ENCODE peak calls at places on chromosomes 7 and 10, in six cellular contexts. One of them, this sample, is unnamed.
A peak's percentile ranks its signal among the peaks of the same experiment; 100 is the strongest.

GRCh38 chr10:47330366-47330765 is 8.1 kb downstream of the GDF2 start:
- DNase-seq in CD8-positive, alpha-beta T cell: no peak
- DNase-seq in stomach: peak; percentile 7
- DNase-seq in PC-3: no peak
- DNase-seq in psoas muscle: no peak
- DNase-seq in lung: no peak
- DNase-seq in this sample: no peak

GRCh38 chr10:73625004-73625883 is 16.0 kb downstream of the MYOZ1 start:
- DNase-seq in lung: no peak
- DNase-seq in stomach: no peak
- DNase-seq in psoas muscle: no peak
- DNase-seq in CD8-positive, alpha-beta T cell: no peak
- DNase-seq in PC-3: peak; percentile 92
- DNase-seq in this sample: peak; percentile 34

GRCh38 chr10:88234332-88234731 is 348.8 kb downstream of the RNLS start:
- DNase-seq in lung: no peak
- DNase-seq in psoas muscle: no peak
- DNase-seq in PC-3: no peak
- DNase-seq in CD8-positive, alpha-beta T cell: no peak
- DNase-seq in stomach: peak; percentile 33
- DNase-seq in this sample: no peak

GRCh38 chr10:82256275-82256674 is 381.3 kb downstream of the NRG3 start:
- DNase-seq in PC-3: no peak
- DNase-seq in stomach: no peak
- DNase-seq in lung: no peak
- DNase-seq in CD8-positive, alpha-beta T cell: no peak
- DNase-seq in psoas muscle: no peak
- DNase-seq in this sample: no peak

GRCh38 chr7:72336887-72337821 is 75.0 kb downstream of the CALN1 start:
- DNase-seq in CD8-positive, alpha-beta T cell: no peak
- DNase-seq in lung: no peak
- DNase-seq in stomach: no peak
- DNase-seq in psoas muscle: no peak
- DNase-seq in PC-3: no peak
- DNase-seq in this sample: no peak

GRCh38 chr10:132693676-132694075 is 92.3 kb downstream of the NKX6-2 start:
- DNase-seq in psoas muscle: no peak
- DNase-seq in lung: no peak
- DNase-seq in CD8-positive, alpha-beta T cell: no peak
- DNase-seq in stomach: no peak
- DNase-seq in PC-3: no peak
- DNase-seq in this sample: no peak

GRCh38 chr7:69130421-69130820 is 467.9 kb upstream of the AUTS2 start:
- DNase-seq in CD8-positive, alpha-beta T cell: no peak
- DNase-seq in psoas muscle: no peak
- DNase-seq in stomach: no peak
- DNase-seq in PC-3: no peak
- DNase-seq in lung: no peak
- DNase-seq in this sample: no peak

GRCh38 chr7:668139-668871 is 58.2 kb upstream of the DNAAF5 start:
- DNase-seq in stomach: no peak
- DNase-seq in PC-3: no peak
- DNase-seq in psoas muscle: no peak
- DNase-seq in lung: no peak
- DNase-seq in CD8-positive, alpha-beta T cell: no peak
- DNase-seq in this sample: peak; percentile 13

GRCh38 chr10:116385994-116386809 is 41.4 kb upstream of the PNLIPRP3 start:
- DNase-seq in stomach: no peak
- DNase-seq in psoas muscle: no peak
- DNase-seq in CD8-positive, alpha-beta T cell: no peak
- DNase-seq in lung: no peak
- DNase-seq in PC-3: peak; percentile 50
- DNase-seq in this sample: peak; percentile 13

GRCh38 chr7:133742709-133743538 is 384.2 kb upstream of the LRGUK start:
- DNase-seq in psoas muscle: no peak
- DNase-seq in lung: no peak
- DNase-seq in PC-3: peak; percentile 42
- DNase-seq in CD8-positive, alpha-beta T cell: no peak
- DNase-seq in stomach: no peak
- DNase-seq in this sample: no peak

GRCh38 chr7:114979388-114979787 is 57.5 kb downstream of the MDFIC start:
- DNase-seq in CD8-positive, alpha-beta T cell: no peak
- DNase-seq in psoas muscle: peak; percentile 25
- DNase-seq in PC-3: peak; percentile 83
- DNase-seq in lung: peak; percentile 44
- DNase-seq in stomach: peak; percentile 61
- DNase-seq in this sample: no peak

GRCh38 chr10:101958691-101959090 is 97.3 kb downstream of the ARMH3 start:
- DNase-seq in stomach: no peak
- DNase-seq in CD8-positive, alpha-beta T cell: no peak
- DNase-seq in psoas muscle: no peak
- DNase-seq in PC-3: no peak
- DNase-seq in lung: no peak
- DNase-seq in this sample: no peak

GRCh38 chr7:156327474-156327873 is 313.1 kb upstream of the RNF32 start:
- DNase-seq in lung: no peak
- DNase-seq in CD8-positive, alpha-beta T cell: no peak
- DNase-seq in stomach: no peak
- DNase-seq in psoas muscle: no peak
- DNase-seq in PC-3: no peak
- DNase-seq in this sample: no peak

GRCh38 chr10:103199498-103199897 is 6.4 kb upstream of the NT5C2 start:
- DNase-seq in lung: no peak
- DNase-seq in stomach: no peak
- DNase-seq in PC-3: no peak
- DNase-seq in psoas muscle: no peak
- DNase-seq in CD8-positive, alpha-beta T cell: no peak
- DNase-seq in this sample: no peak

GRCh38 chr10:10788761-10789160 is 228.9 kb upstream of the CELF2 start:
- DNase-seq in PC-3: no peak
- DNase-seq in lung: no peak
- DNase-seq in CD8-positive, alpha-beta T cell: no peak
- DNase-seq in stomach: no peak
- DNase-seq in psoas muscle: no peak
- DNase-seq in this sample: no peak

GRCh38 chr7:4730276-4730675 is 45.1 kb upstream of the AP5Z1 start:
- DNase-seq in PC-3: no peak
- DNase-seq in stomach: no peak
- DNase-seq in CD8-positive, alpha-beta T cell: no peak
- DNase-seq in lung: no peak
- DNase-seq in psoas muscle: no peak
- DNase-seq in this sample: no peak

GRCh38 chr7:142618655-142619351 is 130.5 kb upstream of the PRSS1 start:
- DNase-seq in stomach: no peak
- DNase-seq in lung: no peak
- DNase-seq in PC-3: no peak
- DNase-seq in CD8-positive, alpha-beta T cell: no peak
- DNase-seq in psoas muscle: no peak
- DNase-seq in this sample: no peak

GRCh38 chr7:41702635-41703371 is at the start of gene INHBA:
- DNase-seq in PC-3: peak; percentile 96
- DNase-seq in lung: no peak
- DNase-seq in stomach: no peak
- DNase-seq in CD8-positive, alpha-beta T cell: no peak
- DNase-seq in psoas muscle: no peak
- DNase-seq in this sample: no peak

GRCh38 chr7:41708621-41709358 is 5.9 kb upstream of the INHBA start:
- DNase-seq in stomach: no peak
- DNase-seq in psoas muscle: no peak
- DNase-seq in lung: no peak
- DNase-seq in CD8-positive, alpha-beta T cell: no peak
- DNase-seq in PC-3: no peak
- DNase-seq in this sample: no peak

GRCh38 chr7:41709621-41710020 is 6.7 kb upstream of the INHBA start:
- DNase-seq in psoas muscle: no peak
- DNase-seq in lung: no peak
- DNase-seq in CD8-positive, alpha-beta T cell: no peak
- DNase-seq in stomach: no peak
- DNase-seq in PC-3: peak; percentile 77
- DNase-seq in this sample: no peak

GRCh38 chr7:41705109-41705871 is 2.4 kb upstream of the INHBA start:
- DNase-seq in lung: peak; percentile 91
- DNase-seq in CD8-positive, alpha-beta T cell: peak; percentile 24
- DNase-seq in PC-3: peak; percentile 94
- DNase-seq in stomach: peak; percentile 90
- DNase-seq in psoas muscle: peak; percentile 76
- DNase-seq in this sample: peak; percentile 23

DNA sequence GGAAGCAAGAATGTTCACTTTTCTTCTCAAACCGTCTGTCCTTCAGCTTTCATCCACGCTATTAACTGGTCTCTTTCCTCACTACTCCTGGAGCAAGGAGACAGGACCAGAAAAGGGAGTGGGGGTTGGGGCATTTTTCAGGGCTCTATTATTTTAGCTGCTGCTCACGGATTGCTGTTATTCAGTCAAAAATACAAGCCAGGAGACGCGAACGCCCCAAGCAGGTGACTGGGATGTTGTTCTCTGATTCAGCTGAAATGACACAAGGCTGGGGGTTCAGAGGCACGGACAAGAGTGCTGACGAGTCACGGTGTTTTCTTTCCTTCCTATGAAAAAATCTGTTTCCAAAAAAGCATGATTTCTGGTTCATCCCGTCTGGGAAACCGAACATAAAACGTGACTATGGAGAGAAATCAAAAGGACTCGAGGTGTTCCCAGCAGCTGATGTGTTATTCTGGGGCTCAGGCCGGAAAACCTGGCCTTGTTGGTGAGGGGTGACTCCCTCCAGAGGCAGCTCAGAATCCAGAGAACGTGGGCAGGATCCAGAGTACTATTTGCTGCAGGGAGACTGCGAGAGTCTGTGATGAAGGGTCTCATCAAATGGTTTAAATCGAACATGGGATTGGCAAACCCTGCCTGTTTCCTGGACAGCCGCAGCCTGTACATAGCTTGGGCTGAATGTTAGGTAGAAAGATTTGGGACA is 3.5 kb upstream of the INHBA start:
- DNase-seq in CD8-positive, alpha-beta T cell: no peak
- DNase-seq in psoas muscle: no peak
- DNase-seq in PC-3: peak; percentile 46
- DNase-seq in stomach: no peak
- DNase-seq in lung: no peak
- DNase-seq in this sample: no peak
- H3K4me1 ChIP-seq in CD8-positive, alpha-beta T cell: peaks cover 12% of the 10 kb centered on the region
- H3K4me1 ChIP-seq in psoas muscle: peaks cover 8% of the 10 kb centered on the region
- H3K4me1 ChIP-seq in PC-3: peaks cover 71% of the 10 kb centered on the region
- H3K4me1 ChIP-seq in stomach: peaks cover 9% of the 10 kb centered on the region
- H3K4me1 ChIP-seq in lung: no peaks in the 10 kb centered on the region
- H3K4me1 ChIP-seq in this sample: no peaks in the 10 kb centered on the region

GRCh38 chr7:105001652-105002184 is 12.3 kb upstream of the KMT2E start:
- DNase-seq in psoas muscle: no peak
- DNase-seq in PC-3: no peak
- DNase-seq in lung: no peak
- DNase-seq in stomach: no peak
- DNase-seq in CD8-positive, alpha-beta T cell: no peak
- DNase-seq in this sample: no peak

GRCh38 chr7:105000927-105001336 is 13.1 kb upstream of the KMT2E start:
- DNase-seq in lung: no peak
- DNase-seq in psoas muscle: no peak
- DNase-seq in PC-3: no peak
- DNase-seq in stomach: no peak
- DNase-seq in CD8-positive, alpha-beta T cell: no peak
- DNase-seq in this sample: no peak

GRCh38 chr7:105006367-105007139 is 7.5 kb upstream of the KMT2E start:
- DNase-seq in stomach: peak; percentile 61
- DNase-seq in PC-3: peak; percentile 51
- DNase-seq in CD8-positive, alpha-beta T cell: no peak
- DNase-seq in psoas muscle: no peak
- DNase-seq in lung: no peak
- DNase-seq in this sample: no peak

GRCh38 chr7:105003275-105003674 is 10.7 kb upstream of the KMT2E start:
- DNase-seq in PC-3: peak; percentile 63
- DNase-seq in psoas muscle: no peak
- DNase-seq in lung: peak; percentile 64
- DNase-seq in stomach: no peak
- DNase-seq in CD8-positive, alpha-beta T cell: no peak
- DNase-seq in this sample: no peak

GRCh38 chr7:105003875-105004510 is 10.0 kb upstream of the KMT2E start:
- DNase-seq in CD8-positive, alpha-beta T cell: no peak
- DNase-seq in psoas muscle: no peak
- DNase-seq in PC-3: no peak
- DNase-seq in lung: no peak
- DNase-seq in stomach: no peak
- DNase-seq in this sample: no peak
- H3K4me1 ChIP-seq in CD8-positive, alpha-beta T cell: peaks cover 79% of the 10 kb centered on the region
- H3K4me1 ChIP-seq in psoas muscle: peaks cover 83% of the 10 kb centered on the region
- H3K4me1 ChIP-seq in PC-3: peaks cover 45% of the 10 kb centered on the region
- H3K4me1 ChIP-seq in lung: peaks cover 15% of the 10 kb centered on the region
- H3K4me1 ChIP-seq in stomach: peaks cover 93% of the 10 kb centered on the region
- H3K4me1 ChIP-seq in this sample: peaks cover 80% of the 10 kb centered on the region

DNA sequence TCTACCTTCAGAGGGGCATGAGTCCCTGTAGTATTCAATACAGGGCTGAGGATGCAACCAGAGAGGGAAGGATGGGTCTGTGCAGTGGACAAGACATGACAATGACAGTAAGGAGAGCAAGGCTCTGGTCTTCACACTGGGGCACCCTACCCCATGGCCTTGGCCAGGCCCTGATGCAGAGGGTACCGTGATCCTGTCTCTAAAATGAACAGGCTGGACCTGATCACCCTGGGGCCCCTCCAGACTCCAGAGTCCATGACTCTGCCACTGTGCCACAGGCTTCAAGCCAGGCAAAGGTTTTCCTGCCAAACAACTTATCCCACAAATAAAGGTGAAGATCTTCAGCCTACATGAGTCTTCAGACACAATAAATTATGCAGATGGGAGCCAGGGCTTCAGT is 4.9 kb downstream of the MAT1A start:
- DNase-seq in stomach: no peak
- DNase-seq in psoas muscle: no peak
- DNase-seq in CD8-positive, alpha-beta T cell: no peak
- DNase-seq in lung: peak; percentile 15
- DNase-seq in PC-3: no peak
- DNase-seq in this sample: no peak
- H3K4me1 ChIP-seq in stomach: no peaks in the 10 kb centered on the region
- H3K4me1 ChIP-seq in psoas muscle: no peaks in the 10 kb centered on the region
- H3K4me1 ChIP-seq in CD8-positive, alpha-beta T cell: no peaks in the 10 kb centered on the region
- H3K4me1 ChIP-seq in lung: no peaks in the 10 kb centered on the region
- H3K4me1 ChIP-seq in PC-3: no peaks in the 10 kb centered on the region
- H3K4me1 ChIP-seq in this sample: no peaks in the 10 kb centered on the region

GRCh38 chr7:90675982-90676381 is 79.9 kb downstream of the CDK14 start:
- DNase-seq in lung: no peak
- DNase-seq in psoas muscle: no peak
- DNase-seq in CD8-positive, alpha-beta T cell: no peak
- DNase-seq in stomach: no peak
- DNase-seq in PC-3: no peak
- DNase-seq in this sample: no peak

GRCh38 chr7:90680496-90680895 is 84.4 kb downstream of the CDK14 start:
- DNase-seq in stomach: no peak
- DNase-seq in CD8-positive, alpha-beta T cell: no peak
- DNase-seq in psoas muscle: no peak
- DNase-seq in lung: no peak
- DNase-seq in PC-3: no peak
- DNase-seq in this sample: no peak

GRCh38 chr7:90677742-90678439 is 81.8 kb downstream of the CDK14 start:
- DNase-seq in psoas muscle: no peak
- DNase-seq in lung: no peak
- DNase-seq in CD8-positive, alpha-beta T cell: no peak
- DNase-seq in PC-3: peak; percentile 62
- DNase-seq in stomach: no peak
- DNase-seq in this sample: no peak

GRCh38 chr7:90681336-90682019 is 85.4 kb downstream of the CDK14 start:
- DNase-seq in lung: no peak
- DNase-seq in PC-3: no peak
- DNase-seq in CD8-positive, alpha-beta T cell: no peak
- DNase-seq in psoas muscle: no peak
- DNase-seq in stomach: no peak
- DNase-seq in this sample: no peak

GRCh38 chr7:90678986-90679385 is 82.9 kb downstream of the CDK14 start:
- DNase-seq in PC-3: no peak
- DNase-seq in CD8-positive, alpha-beta T cell: no peak
- DNase-seq in lung: no peak
- DNase-seq in stomach: no peak
- DNase-seq in psoas muscle: no peak
- DNase-seq in this sample: no peak
- H3K4me1 ChIP-seq in PC-3: peaks cover 7% of the 10 kb centered on the region
- H3K4me1 ChIP-seq in CD8-positive, alpha-beta T cell: no peaks in the 10 kb centered on the region
- H3K4me1 ChIP-seq in lung: peaks cover 2% of the 10 kb centered on the region
- H3K4me1 ChIP-seq in stomach: no peaks in the 10 kb centered on the region
- H3K4me1 ChIP-seq in psoas muscle: peaks cover 8% of the 10 kb centered on the region
- H3K4me1 ChIP-seq in this sample: no peaks in the 10 kb centered on the region